ENCODE peak calls at places on chromosomes 5 and 9, in four cellular contexts. Y, A, X and W are unnamed samples.

GRCh38 chr5:6832272-6832671 is 119.0 kb downstream of the TENT4A start:
- DNase-seq in Y (no peak), A (no peak), X (no peak), W (no peak)

GRCh38 chr5:153938131-153938842 is 100.4 kb downstream of the FAM114A2 start:
- DNase-seq in Y (no peak), A (no peak), X (no peak), W (no peak)

GRCh38 chr5:1208743-1209551 is 7.6 kb downstream of the SLC6A19 start:
- DNase-seq in Y (peak), A (no peak), X (no peak), W (peak)

GRCh38 chr5:148476302-148476701 is 92.5 kb downstream of the FBXO38 start:
- DNase-seq in Y (peak), A (no peak), X (no peak), W (no peak)

GRCh38 chr5:65867509-65868195 is 58.7 kb upstream of the ERBIN start:
- DNase-seq in Y (no peak), A (no peak), X (no peak), W (no peak)

GRCh38 chr5:170306381-170306790 is 8.8 kb upstream of the LCP2 start:
- DNase-seq in Y (peak), A (no peak), X (no peak), W (no peak)

GRCh38 chr5:6106756-6107155 is 271.6 kb downstream of the MED10 start:
- DNase-seq in Y (no peak), A (no peak), X (no peak), W (no peak)

GRCh38 chr5:117872798-117873368 is 1115.5 kb downstream of the DTWD2 start:
- DNase-seq in Y (no peak), A (no peak), X (no peak), W (no peak)

GRCh38 chr5:138503487-138504270 is 38.4 kb downstream of the EGR1 start:
- DNase-seq in Y (peak), A (no peak), X (no peak), W (peak)

GRCh38 chr9:120886490-120886967 is 9.5 kb upstream of the PHF19 start:
- DNase-seq in Y (no peak), A (no peak), X (no peak), W (no peak)

GRCh38 chr5:139642891-139643871 is 5.0 kb upstream of the CXXC5 start:
- DNase-seq in Y (no peak), A (no peak), X (no peak), W (no peak)

GRCh38 chr5:75660678-75661465 is 49.6 kb downstream of the ANKDD1B start:
- DNase-seq in Y (no peak), A (no peak), X (no peak), W (no peak)

GRCh38 chr5:141637693-141638419 is 1.1 kb downstream of the RELL2 start:
- DNase-seq in Y (peak), A (peak), X (peak), W (peak)

GRCh38 chr5:139091439-139092156 is 106.6 kb downstream of the SIL1 start:
- DNase-seq in Y (peak), A (no peak), X (no peak), W (peak)

GRCh38 chr5:170315154-170315553 is 17.6 kb upstream of the LCP2 start:
- DNase-seq in Y (peak), A (no peak), X (no peak), W (no peak)

GRCh38 chr9:130290353-130291181 is 25.0 kb downstream of the HMCN2 start:
- DNase-seq in Y (no peak), A (no peak), X (no peak), W (no peak)

GRCh38 chr9:94108584-94108983 is 24.3 kb downstream of the PTPDC1 start:
- DNase-seq in Y (no peak), A (no peak), X (no peak), W (no peak)

GRCh38 chr5:157335534-157336422 is 69.9 kb downstream of the CYFIP2 start:
- DNase-seq in Y (no peak), A (no peak), X (no peak), W (no peak)

GRCh38 chr9:20238921-20239320 is 383.4 kb downstream of the MLLT3 start:
- DNase-seq in Y (no peak), A (no peak), X (no peak), W (no peak)

GRCh38 chr5:160312139-160312959 is at the start of gene CCNJL:
- DNase-seq in Y (no peak), A (no peak), X (peak), W (peak)

GRCh38 chr5:172276214-172276613 is 7.3 kb downstream of the UBTD2 start:
- DNase-seq in Y (no peak), A (no peak), X (no peak), W (no peak)

GRCh38 chr5:15026944-15027343 is 155.4 kb upstream of the ANKH start:
- DNase-seq in Y (no peak), A (no peak), X (no peak), W (no peak)

GRCh38 chr9:112644449-112644965 is 73.4 kb downstream of the INIP start:
- DNase-seq in Y (no peak), A (no peak), X (no peak), W (no peak)

GRCh38 chr9:16870606-16871357 is at the start of gene BNC2:
- DNase-seq in Y (peak), A (no peak), X (no peak), W (no peak)

GRCh38 chr5:147384346-147385193 is 125.3 kb downstream of the DPYSL3 start:
- DNase-seq in Y (no peak), A (no peak), X (no peak), W (no peak)

GRCh38 chr5:150161242-150162141 is 5.1 kb upstream of the CDX1 start:
- DNase-seq in Y (peak), A (peak), X (peak), W (peak)

GRCh38 chr5:14851067-14851422 is 20.5 kb downstream of the ANKH start:
- DNase-seq in Y (no peak), A (no peak), X (no peak), W (no peak)

GRCh38 chr5:17228833-17229291 is 11.4 kb downstream of the BASP1 start:
- DNase-seq in Y (no peak), A (no peak), X (no peak), W (peak)

GRCh38 chr9:117359910-117360309 is 54.9 kb downstream of the ASTN2 start:
- DNase-seq in Y (no peak), A (no peak), X (no peak), W (no peak)

GRCh38 chr5:16411741-16412455 is 53.7 kb downstream of the ZNF622 start:
- DNase-seq in Y (no peak), A (no peak), X (no peak), W (no peak)

GRCh38 chr9:114278881-114279570 is 43.9 kb upstream of the ORM1 start:
- DNase-seq in Y (no peak), A (no peak), X (no peak), W (no peak)

GRCh38 chr5:28402590-28403301 is 1364.4 kb upstream of the CDH9 start:
- DNase-seq in Y (peak), A (no peak), X (no peak), W (no peak)

GRCh38 chr9:97473717-97474116 is 27.7 kb upstream of the TMOD1 start:
- DNase-seq in Y (no peak), A (no peak), X (no peak), W (no peak)

GRCh38 chr5:171908638-171909037 is 97.8 kb downstream of the FBXW11 start:
- DNase-seq in Y (no peak), A (no peak), X (no peak), W (no peak)

GRCh38 chr9:6078382-6079105 is 63.1 kb upstream of the RANBP6 start:
- DNase-seq in Y (peak), A (no peak), X (no peak), W (no peak)

GRCh38 chr9:98087420-98088354 is 31.2 kb downstream of the NANS start:
- DNase-seq in Y (no peak), A (no peak), X (no peak), W (no peak)

GRCh38 chr9:133777111-133777791 is 39.1 kb upstream of the SARDH start:
- DNase-seq in Y (no peak), A (no peak), X (no peak), W (no peak)

GRCh38 chr5:167511276-167511675 is 780.2 kb upstream of the WWC1 start:
- DNase-seq in Y (no peak), A (no peak), X (no peak), W (no peak)

GRCh38 chr9:134212809-134213507 is 48.6 kb upstream of the RNU6ATAC start:
- DNase-seq in Y (no peak), A (no peak), X (no peak), W (no peak)

GRCh38 chr9:126459965-126460843 is 133.6 kb downstream of the MVB12B start:
- DNase-seq in Y (no peak), A (no peak), X (no peak), W (no peak)